ENCODE peak calls at places on chromosomes 12 and 14, in four cellular contexts. V is HCT116, U is HepG2, X is SK-N-SH. L is an unnamed sample.

GRCh38 chr14:77859934-77860570 is 60.1 kb downstream of the ADCK1 start:
- DNase-seq in V (no peak), X (no peak), U (no peak), L (peak; percentile 82)

GRCh38 chr12:49911213-49911605 is 7.5 kb upstream of the FAIM2 start:
- DNase-seq in V (no peak), U (no peak), X (no peak), L (no peak)

GRCh38 chr14:71648725-71649124 is 283.5 kb upstream of the RGS6 start:
- DNase-seq in V (no peak), U (peak; percentile 64), X (no peak), L (no peak)

GRCh38 chr12:107241421-107241820 is 148.1 kb upstream of the CRY1 start:
- DNase-seq in U (no peak), V (no peak), X (no peak), L (no peak)

GRCh38 chr12:131117438-131118245 is 163.9 kb downstream of the ADGRD1 start:
- DNase-seq in V (no peak), U (no peak), X (no peak), L (no peak)

GRCh38 chr14:67566908-67567307 is 33.2 kb downstream of the PIGH start:
- DNase-seq in V (no peak), U (no peak), X (no peak), L (no peak)

GRCh38 chr14:87175175-87175574 is 817.8 kb downstream of the GALC start:
- DNase-seq in V (no peak), U (no peak), X (no peak), L (no peak)

GRCh38 chr14:23405516-23406025 is 2.5 kb downstream of the MYH6 start:
- DNase-seq in V (no peak), X (no peak), U (no peak), L (no peak)

GRCh38 chr12:95815635-95816212 is 25.2 kb upstream of the NTN4 start:
- DNase-seq in U (peak; percentile 36), X (peak; percentile 40), V (no peak), L (no peak)

GRCh38 chr14:105167303-105168092 is 1.1 kb downstream of the JAG2 start:
- DNase-seq in X (peak; percentile 83), V (no peak), U (no peak), L (peak; percentile 65)

GRCh38 chr14:78970677-78971076 is 800.5 kb downstream of the NRXN3 start:
- DNase-seq in V (no peak), X (no peak), U (no peak), L (no peak)

GRCh38 chr14:104277416-104278213 is 139.2 kb downstream of the KIF26A start:
- DNase-seq in V (no peak), U (no peak), X (no peak), L (no peak)

GRCh38 chr14:51109651-51110050 is 14.7 kb upstream of the TRIM9 start:
- DNase-seq in U (no peak), X (no peak), V (no peak), L (no peak)

GRCh38 chr14:92351750-92352149 is 28.8 kb downstream of the SLC24A4 start:
- DNase-seq in V (no peak), U (no peak), X (no peak), L (no peak)

GRCh38 chr12:9740109-9740750 is 7.3 kb upstream of the CLECL1 start:
- DNase-seq in V (no peak), U (no peak), X (no peak), L (peak; percentile 27)

GRCh38 chr12:587132-587531 is 76.1 kb downstream of the NINJ2 start:
- DNase-seq in V (no peak), U (no peak), X (no peak), L (no peak)

GRCh38 chr12:79402626-79403025 is 288.1 kb downstream of the PAWR start:
- DNase-seq in X (no peak), U (no peak), V (no peak), L (no peak)

GRCh38 chr12:68175566-68176033 is 16.1 kb upstream of the IFNG start:
- DNase-seq in U (no peak), V (no peak), X (no peak), L (no peak)

GRCh38 chr12:122537021-122537420 is 10.0 kb downstream of the KNTC1 start:
- DNase-seq in X (no peak), U (no peak), V (no peak), L (no peak)

GRCh38 chr12:113137861-113138783 is 2.6 kb upstream of the RASAL1 start:
- DNase-seq in U (no peak), X (peak; percentile 27), V (no peak), L (no peak)

GRCh38 chr12:52611080-52611468 is 7.3 kb downstream of the KRT73 start:
- DNase-seq in U (no peak), V (no peak), X (no peak), L (no peak)

GRCh38 chr14:75831971-75832370 is 149.8 kb downstream of the TGFB3 start:
- DNase-seq in U (no peak), X (no peak), V (no peak), L (peak; percentile 14)

GRCh38 chr12:24728366-24728765 is 220.5 kb downstream of the BCAT1 start:
- DNase-seq in U (peak; percentile 18), X (peak; percentile 30), V (no peak), L (no peak)

GRCh38 chr12:122917508-122918227 is 21.7 kb upstream of the VPS37B start:
- DNase-seq in X (no peak), V (no peak), U (peak; percentile 86), L (no peak)

GRCh38 chr14:34682787-34683321 is 31.5 kb downstream of the CFL2 start:
- DNase-seq in V (no peak), X (no peak), U (no peak), L (no peak)

GRCh38 chr14:104403421-104404220 is 175.9 kb upstream of the C14orf180 start:
- DNase-seq in U (no peak), X (no peak), V (no peak), L (no peak)

GRCh38 chr14:76872796-76873432 is 46.7 kb downstream of the LRRC74A start:
- DNase-seq in X (peak; percentile 80), U (peak; percentile 14), V (no peak), L (peak; percentile 60)

DNA sequence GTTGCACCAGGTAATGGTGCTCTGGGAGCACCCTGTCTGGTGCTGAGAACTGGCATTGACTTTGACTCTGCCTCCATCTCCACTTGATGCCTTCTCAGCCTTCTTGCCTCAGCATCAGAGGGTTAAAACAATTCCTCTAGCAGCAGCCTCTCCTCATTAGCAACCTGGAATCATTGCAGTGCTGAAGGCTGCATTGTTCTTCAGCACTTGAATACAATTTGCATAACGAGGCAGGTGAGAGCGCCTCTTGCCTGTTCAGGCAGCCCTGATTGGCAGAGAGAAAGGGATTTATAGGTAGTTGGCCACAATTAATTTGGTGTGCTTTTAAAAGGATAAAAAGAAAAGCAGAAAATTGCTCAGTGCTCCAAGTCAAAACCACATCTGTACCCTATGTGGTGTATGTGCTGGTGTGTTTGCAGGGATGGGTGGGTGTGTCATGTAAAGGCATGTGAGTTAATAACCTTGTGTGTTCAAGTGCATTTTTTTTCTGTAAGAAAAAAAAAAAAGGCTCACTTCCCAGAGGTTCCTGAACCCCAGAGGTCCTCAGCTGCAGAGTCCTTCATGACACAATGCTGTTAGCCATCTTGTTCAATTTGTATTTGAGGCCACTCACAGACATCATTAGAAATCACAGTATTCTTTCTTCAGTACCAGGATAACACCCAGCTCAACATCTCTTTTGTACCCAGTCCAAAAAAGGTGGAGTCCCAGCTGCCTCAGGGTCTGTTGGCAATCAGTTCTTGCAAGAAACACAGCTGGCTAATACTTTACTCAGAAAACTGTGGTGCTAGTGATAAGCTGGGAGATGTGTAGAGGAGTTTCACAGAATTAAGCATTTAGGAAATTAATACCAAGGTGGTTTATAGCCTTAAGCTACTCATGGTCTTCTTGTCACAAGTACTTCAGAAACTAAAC is 385.6 kb downstream of the GRIN2B start:
- DNase-seq in U (no peak), X (no peak), V (no peak), L (no peak)
- TF ChIP-seq ELF1 in U (no peak), X (no peak), V (no peak), L (no peak)

GRCh38 chr14:21840765-21841164 is 167.1 kb upstream of the OR4E1 start:
- DNase-seq in X (no peak), U (no peak), V (peak; percentile 24), L (no peak)

GRCh38 chr14:21852061-21852664 is 178.5 kb upstream of the OR4E1 start:
- DNase-seq in X (peak; percentile 2), V (peak; percentile 16), U (peak; percentile 47), L (peak; percentile 29)

DNA sequence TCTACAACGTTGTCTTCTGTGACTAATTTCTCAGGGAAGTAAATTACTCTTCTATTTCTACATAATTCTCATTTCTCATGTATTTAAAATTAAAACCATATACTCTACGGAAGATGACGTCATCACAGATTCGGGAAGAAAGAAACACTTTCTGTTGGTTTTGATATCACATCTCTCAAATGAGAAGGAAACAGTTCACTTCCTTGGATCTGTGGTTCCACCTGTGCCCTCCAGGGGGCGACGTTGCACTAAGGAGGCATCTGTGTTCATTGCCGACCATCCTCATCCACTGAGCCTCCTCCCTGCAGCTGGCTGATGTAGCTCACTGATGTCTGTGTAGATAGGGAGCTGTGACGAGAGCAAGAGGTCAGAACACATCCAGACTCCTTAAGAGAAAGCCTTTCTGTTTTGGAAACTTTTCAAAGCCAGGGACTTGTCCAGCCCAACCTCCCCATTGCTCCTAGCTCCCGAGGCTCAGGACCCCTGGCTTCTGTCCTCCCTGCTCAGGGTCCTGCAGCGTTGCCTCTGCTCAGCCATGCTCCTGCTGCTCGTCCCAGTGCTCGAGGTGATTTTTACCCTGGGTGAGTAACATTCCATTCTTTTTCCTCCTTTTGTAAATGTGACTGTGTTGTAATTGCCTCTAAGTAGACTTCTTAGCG is 172.7 kb upstream of the OR4E1 start:
- DNase-seq in V (no peak), X (peak; percentile 6), U (peak; percentile 34), L (peak; percentile 19)
- TF ChIP-seq ELF1 in V (no peak), X (no peak), U (no peak), L (no peak)

DNA sequence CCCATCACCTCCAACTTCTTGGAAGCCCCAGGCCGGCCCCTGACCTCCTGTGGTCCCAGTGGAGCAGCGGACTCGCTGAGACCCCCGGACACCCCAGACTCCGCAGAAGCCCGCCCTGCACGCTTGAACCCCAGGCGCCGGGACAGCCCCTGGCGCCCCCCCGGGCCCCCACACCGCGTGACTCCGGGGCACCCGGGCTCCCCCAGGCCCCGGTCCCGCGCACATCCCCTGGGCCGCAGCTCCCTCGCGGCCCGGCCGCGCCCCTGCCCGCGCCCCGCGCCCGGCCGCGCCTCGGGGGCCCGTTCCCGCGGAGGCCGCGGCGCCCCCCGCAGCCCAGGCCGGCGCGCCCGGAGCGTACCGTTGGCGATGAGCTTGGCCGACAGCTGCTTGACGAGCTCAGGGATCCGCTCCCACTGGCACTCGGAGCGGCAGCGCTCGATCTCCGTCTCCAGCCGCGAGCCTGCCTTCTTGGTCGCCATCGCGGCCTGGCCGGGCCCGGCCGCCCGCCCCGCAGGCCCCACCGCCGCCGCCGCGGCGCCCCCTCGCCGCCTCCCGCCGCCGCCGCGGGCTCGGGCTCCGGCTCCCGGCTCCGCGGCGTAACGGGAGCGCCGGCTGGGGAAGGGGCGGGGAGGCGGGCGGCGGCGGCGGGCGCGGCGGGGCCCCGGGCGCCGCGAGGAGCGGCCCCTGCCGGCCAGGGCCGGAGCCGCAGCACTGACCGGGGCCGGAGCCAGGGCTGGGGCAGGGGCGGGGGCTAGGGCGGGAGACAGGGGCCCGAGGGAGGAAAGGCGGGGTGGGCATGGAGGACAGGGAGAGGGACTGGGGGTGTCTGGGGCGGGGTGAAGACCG is at the start of gene TTC7B:
- DNase-seq in X (peak; percentile 99), U (no peak), V (no peak), L (peak; percentile 85)
- TF ChIP-seq ELF1 in X (no peak), U (no peak), V (no peak), L (no peak)

DNA sequence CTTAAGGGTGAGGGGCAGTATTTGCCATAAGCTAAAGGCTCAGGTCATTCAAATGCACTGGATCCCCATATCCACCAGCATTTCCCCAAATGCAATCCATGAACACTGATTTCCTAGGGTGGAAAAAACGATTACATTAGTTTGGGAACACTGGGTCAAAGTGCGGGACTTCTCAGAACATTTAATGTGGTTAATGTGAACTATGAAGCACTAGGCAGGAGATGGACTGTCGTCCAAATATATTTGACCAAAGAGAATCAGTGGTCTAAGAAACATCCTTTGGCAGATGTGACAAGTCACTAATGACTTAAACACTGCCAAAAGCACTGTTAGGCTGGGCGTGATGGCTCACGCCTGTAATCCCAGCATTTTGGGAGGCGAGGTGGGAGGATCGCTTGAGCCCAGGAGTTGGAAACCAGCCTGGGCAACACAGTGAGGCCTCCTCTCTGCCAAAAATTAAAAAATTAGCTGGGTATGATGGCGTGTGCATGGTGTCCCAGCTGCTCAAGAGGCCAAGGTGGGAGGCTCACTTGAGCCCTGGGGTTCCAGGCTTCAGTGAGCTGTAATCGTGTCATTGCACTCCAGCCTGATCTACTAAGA is 205.4 kb downstream of the CALM1 start:
- DNase-seq in X (no peak), V (no peak), U (no peak), L (no peak)
- TF ChIP-seq ELF1 in X (no peak), V (no peak), U (no peak), L (no peak)